ENCODE peak calls at places on chromosomes 13 and 19, in ten cellular contexts. Q is GM12892; S is anterior cingulate cortex; Y is neuronal stem cell; V is BJ; E is dorsolateral prefrontal cortex; W is stimulated activated CD8-positive, alpha-beta memory T cell treated with anti-CD3 and anti-CD28 coated beads, Interleukin-15, amount 100 ng/mL, for 24 hours; J is HT-29; A is HT1080; D is heart right ventricle. Z is an unnamed sample.

GRCh38 chr13:97781891-97782305 is 171.6 kb upstream of the IPO5 start:
- DNase-seq in V (no peak), A (no peak), Q (no peak), Y (no peak), W (no peak), E (no peak), D (no peak), J (no peak), S (no peak), Z (no peak)

GRCh38 chr19:23118400-23118799 is 1.6 kb downstream of the ZNF730 start:
- DNase-seq in E (no peak), S (no peak), W (no peak), J (no peak), A (no peak), D (no peak), Q (no peak), Y (no peak), V (no peak), Z (no peak)

GRCh38 chr19:46265217-46265828 is 31.5 kb upstream of the HIF3A start:
- DNase-seq in J (peak), D (no peak), Y (peak), E (peak), A (peak), S (peak), Q (peak), W (no peak), V (peak), Z (peak)

GRCh38 chr13:19726611-19727010 is 56.1 kb downstream of the PSPC1 start:
- DNase-seq in J (no peak), S (no peak), D (no peak), W (no peak), Q (no peak), E (no peak), Y (no peak), A (no peak), V (no peak), Z (no peak)

GRCh38 chr19:16369664-16370576 is 45.3 kb downstream of the KLF2 start:
- DNase-seq in V (no peak), D (no peak), W (no peak), A (no peak), J (no peak), Q (no peak), S (no peak), E (no peak), Y (no peak), Z (no peak)

GRCh38 chr13:45276887-45277286 is 64.1 kb downstream of the TPT1 start:
- DNase-seq in V (no peak), W (no peak), D (no peak), Q (no peak), S (no peak), E (no peak), J (no peak), Y (no peak), A (no peak), Z (no peak)

GRCh38 chr19:50982186-50982585 is 1.5 kb downstream of the KLK7 start:
- DNase-seq in Q (no peak), A (no peak), V (no peak), E (no peak), S (no peak), Y (no peak), W (no peak), J (no peak), D (no peak), Z (no peak)

GRCh38 chr13:44331912-44332840 is 41.4 kb upstream of the SERP2 start:
- DNase-seq in Y (no peak), E (peak), J (no peak), A (peak), D (peak), V (peak), W (no peak), S (peak), Q (no peak), Z (peak)

GRCh38 chr13:52793507-52793906 is 53.9 kb upstream of the CNMD start:
- DNase-seq in J (no peak), Y (no peak), A (no peak), S (no peak), W (no peak), V (no peak), Q (no peak), E (no peak), D (no peak), Z (no peak)

GRCh38 chr19:34229721-34230120 is 24.6 kb upstream of the GARRE1 start:
- DNase-seq in J (no peak), S (no peak), A (no peak), W (no peak), V (no peak), Q (no peak), Y (no peak), E (no peak), D (no peak), Z (no peak)

GRCh38 chr19:33392341-33393285 is 19.1 kb downstream of the CEBPG start:
- DNase-seq in J (no peak), S (no peak), Q (peak), A (no peak), Y (no peak), W (no peak), E (peak), D (no peak), V (no peak), Z (no peak)

Z was measured in H4.